ENCODE peak calls at places on chromosome 9, in ten cellular contexts. Y is body of pancreas, F is progenitor cell of endocrine pancreas, G is right cardiac atrium, C is epithelial cell of prostate, B is HTR-8/SVneo, U is RCC 7860, I is iris pigment epithelial cell, X is glutamatergic neuron, W is HuH-7. D is an unnamed sample.

GRCh38 chr9:91914404-91914803 is 35.6 kb downstream of the ROR2 start:
- DNase-seq in G (no peak), I (no peak), C (no peak), F (no peak), B (no peak), Y (no peak), W (no peak), U (no peak), X (no peak), D (no peak)

GRCh38 chr9:33116855-33117254 is 40.4 kb upstream of the SMU1 start:
- DNase-seq in Y (no peak), B (no peak), U (no peak), W (no peak), X (no peak), F (no peak), C (no peak), I (peak), G (no peak), D (no peak)

GRCh38 chr9:35172878-35173277 is 11.1 kb downstream of the UNC13B start:
- DNase-seq in B (no peak), G (no peak), C (no peak), I (no peak), U (no peak), X (no peak), F (no peak), W (no peak), Y (no peak), D (no peak)

GRCh38 chr9:106737516-106737915 is 125.5 kb upstream of the ZNF462 start:
- DNase-seq in Y (no peak), X (no peak), W (no peak), C (no peak), B (no peak), I (no peak), F (no peak), U (no peak), G (no peak), D (no peak)

GRCh38 chr9:133558191-133559126 is 24.0 kb downstream of the ADAMTSL2 start:
- DNase-seq in X (peak), W (no peak), G (peak), C (no peak), B (peak), F (no peak), I (peak), Y (no peak), U (peak), D (peak)

GRCh38 chr9:134619456-134619982 is 22.1 kb upstream of the COL5A1 start:
- DNase-seq in Y (no peak), W (no peak), U (no peak), B (no peak), X (no peak), I (no peak), F (no peak), G (no peak), C (no peak), D (no peak)

GRCh38 chr9:113205449-113206247 is 15.4 kb downstream of the FKBP15 start:
- DNase-seq in W (no peak), C (no peak), X (no peak), I (no peak), Y (no peak), G (no peak), U (no peak), F (no peak), B (no peak), D (no peak)

GRCh38 chr9:4558599-4558998 is 68.3 kb downstream of the SLC1A1 start:
- DNase-seq in B (no peak), X (no peak), I (no peak), G (no peak), U (no peak), W (no peak), Y (no peak), C (no peak), F (no peak), D (no peak)

GRCh38 chr9:74950456-74950855 is 2.3 kb downstream of the C9orf40 start:
- DNase-seq in I (no peak), C (no peak), Y (no peak), G (no peak), B (no peak), W (no peak), X (no peak), U (no peak), F (no peak), D (no peak)

GRCh38 chr9:89850153-89850552 is 245.3 kb downstream of the GADD45G start:
- DNase-seq in X (no peak), W (no peak), I (no peak), G (no peak), U (no peak), Y (no peak), B (no peak), F (no peak), C (no peak), D (no peak)

GRCh38 chr9:76859860-76860259 is 46.1 kb downstream of the PRUNE2 start:
- DNase-seq in C (no peak), X (no peak), G (no peak), B (no peak), Y (no peak), F (no peak), I (no peak), U (no peak), W (no peak), D (no peak)

GRCh38 chr9:99030082-99030481 is 74.8 kb upstream of the TGFBR1 start:
- DNase-seq in G (no peak), X (no peak), I (peak), U (peak), Y (no peak), W (no peak), F (no peak), C (no peak), B (peak), D (no peak)

GRCh38 chr9:35313911-35314310 is 152.1 kb downstream of the UNC13B start:
- DNase-seq in X (no peak), U (no peak), I (peak), C (no peak), W (no peak), F (no peak), G (no peak), Y (no peak), B (no peak), D (no peak)

GRCh38 chr9:99778308-99778707 is 43.4 kb upstream of the NR4A3 start:
- DNase-seq in C (peak), B (peak), W (no peak), U (peak), X (no peak), G (no peak), Y (no peak), F (no peak), I (peak), D (peak)

GRCh38 chr9:107841078-107841477 is 351.5 kb upstream of the KLF4 start:
- DNase-seq in U (no peak), G (no peak), W (no peak), F (no peak), I (no peak), X (no peak), Y (no peak), C (no peak), B (no peak), D (no peak)

GRCh38 chr9:13648676-13649075 is 369.2 kb upstream of the MPDZ start:
- DNase-seq in G (no peak), F (no peak), Y (no peak), W (no peak), B (no peak), C (no peak), U (no peak), I (peak), X (no peak), D (no peak)

GRCh38 chr9:82829818-82830217 is 233.1 kb downstream of the RASEF start:
- DNase-seq in G (no peak), I (no peak), X (no peak), C (no peak), B (no peak), W (no peak), Y (no peak), F (no peak), U (no peak), D (no peak)

GRCh38 chr9:2630158-2630557 is 8.6 kb downstream of the VLDLR start:
- DNase-seq in G (peak), X (no peak), U (no peak), B (no peak), Y (peak), I (no peak), F (no peak), W (no peak), C (no peak), D (no peak)

GRCh38 chr9:72601595-72601994 is 80.2 kb downstream of the TMC1 start:
- DNase-seq in I (no peak), X (no peak), G (no peak), W (no peak), C (no peak), F (no peak), Y (no peak), U (no peak), B (no peak), D (no peak)

GRCh38 chr9:7536310-7536939 is 263.2 kb downstream of the DMAC1 start:
- DNase-seq in X (peak), W (peak), I (peak), C (no peak), U (peak), F (no peak), G (peak), Y (peak), B (peak), D (peak)

GRCh38 chr9:105286098-105286497 is 41.6 kb downstream of the SLC44A1 start:
- DNase-seq in Y (no peak), X (no peak), W (no peak), G (no peak), I (peak), C (no peak), F (no peak), B (no peak), U (no peak), D (no peak)

GRCh38 chr9:136093995-136094881 is 851 bp downstream of the NACC2 start:
- DNase-seq in G (peak), C (no peak), X (no peak), U (peak), F (no peak), Y (peak), W (peak), B (no peak), I (peak), D (peak)

GRCh38 chr9:97440160-97440559 is 28.3 kb downstream of the TDRD7 start:
- DNase-seq in C (no peak), U (no peak), I (no peak), X (no peak), Y (no peak), W (no peak), F (no peak), B (no peak), G (no peak), D (no peak)

GRCh38 chr9:128553695-128554094 is 1.3 kb downstream of the SPTAN1 start:
- DNase-seq in F (no peak), B (no peak), W (no peak), C (no peak), I (peak), U (peak), X (no peak), Y (no peak), G (no peak), D (no peak)

GRCh38 chr9:88090151-88090581 is 48.1 kb downstream of the SPATA31C2 start:
- DNase-seq in I (peak), W (peak), C (no peak), G (peak), Y (peak), B (no peak), U (no peak), X (no peak), F (no peak), D (no peak)

D was measured in H54.